ENCODE peak calls at places on chromosomes 3 and 15, in four cellular contexts. O is H9, W is mesenchymal stem cell, A is IMR-90. F is an unnamed sample.

GRCh38 chr3:197701851-197702250 is 34.9 kb downstream of the RUBCN start:
- DNase-seq in O (no peak), W (no peak), A (no peak), F (no peak)

GRCh38 chr3:128362026-128362965 is 104.4 kb downstream of the DNAJB8 start:
- DNase-seq in O (no peak), W (no peak), A (no peak), F (no peak)

GRCh38 chr3:197398301-197398878 is 100.0 kb upstream of the DLG1 start:
- DNase-seq in O (no peak), W (no peak), A (no peak), F (no peak)

GRCh38 chr3:174620138-174620537 is 239.0 kb upstream of the NAALADL2 start:
- DNase-seq in O (no peak), W (no peak), A (no peak), F (no peak)

GRCh38 chr15:58898150-58898680 is 35.3 kb downstream of the SLTM start:
- DNase-seq in O (no peak), W (no peak), A (no peak), F (no peak)

GRCh38 chr15:73125219-73125618 is 73.0 kb downstream of the NEO1 start:
- DNase-seq in O (no peak), W (peak; percentile 71), A (peak; percentile 35), F (no peak)

GRCh38 chr3:48524970-48525369 is 21.0 kb upstream of the SHISA5 start:
- DNase-seq in O (no peak), W (no peak), A (no peak), F (no peak)

GRCh38 chr3:36025232-36025631 is 355.1 kb upstream of the STAC start:
- DNase-seq in O (no peak), W (no peak), A (no peak), F (no peak)

GRCh38 chr3:46296826-46297225 is 54.6 kb downstream of the CCR3 start:
- DNase-seq in O (no peak), W (no peak), A (no peak), F (no peak)

GRCh38 chr15:40693904-40694705 is 869 bp upstream of the RAD51 start:
- DNase-seq in O (no peak), W (no peak), A (no peak), F (no peak)

GRCh38 chr3:46946856-46947544 is 29.5 kb downstream of the CCDC12 start:
- DNase-seq in O (no peak), W (peak; percentile 83), A (peak; percentile 31), F (no peak)

GRCh38 chr3:119018690-119019463 is 15.8 kb downstream of the IGSF11 start:
- DNase-seq in O (no peak), W (no peak), A (no peak), F (no peak)

GRCh38 chr3:42159706-42160472 is 68.7 kb downstream of the TRAK1 start:
- DNase-seq in O (peak; percentile 97), W (peak; percentile 34), A (no peak), F (peak; percentile 51)

GRCh38 chr15:75229191-75230015 is 27.7 kb downstream of the C15orf39 start:
- DNase-seq in O (no peak), W (peak; percentile 38), A (peak; percentile 22), F (no peak)

GRCh38 chr3:117761992-117762944 is 1052.7 kb downstream of the TUSC7 start:
- DNase-seq in O (no peak), W (no peak), A (no peak), F (no peak)

GRCh38 chr15:90519688-90520087 is 10.0 kb upstream of the CRTC3 start:
- DNase-seq in O (no peak), W (no peak), A (peak; percentile 84), F (no peak)

DNA sequence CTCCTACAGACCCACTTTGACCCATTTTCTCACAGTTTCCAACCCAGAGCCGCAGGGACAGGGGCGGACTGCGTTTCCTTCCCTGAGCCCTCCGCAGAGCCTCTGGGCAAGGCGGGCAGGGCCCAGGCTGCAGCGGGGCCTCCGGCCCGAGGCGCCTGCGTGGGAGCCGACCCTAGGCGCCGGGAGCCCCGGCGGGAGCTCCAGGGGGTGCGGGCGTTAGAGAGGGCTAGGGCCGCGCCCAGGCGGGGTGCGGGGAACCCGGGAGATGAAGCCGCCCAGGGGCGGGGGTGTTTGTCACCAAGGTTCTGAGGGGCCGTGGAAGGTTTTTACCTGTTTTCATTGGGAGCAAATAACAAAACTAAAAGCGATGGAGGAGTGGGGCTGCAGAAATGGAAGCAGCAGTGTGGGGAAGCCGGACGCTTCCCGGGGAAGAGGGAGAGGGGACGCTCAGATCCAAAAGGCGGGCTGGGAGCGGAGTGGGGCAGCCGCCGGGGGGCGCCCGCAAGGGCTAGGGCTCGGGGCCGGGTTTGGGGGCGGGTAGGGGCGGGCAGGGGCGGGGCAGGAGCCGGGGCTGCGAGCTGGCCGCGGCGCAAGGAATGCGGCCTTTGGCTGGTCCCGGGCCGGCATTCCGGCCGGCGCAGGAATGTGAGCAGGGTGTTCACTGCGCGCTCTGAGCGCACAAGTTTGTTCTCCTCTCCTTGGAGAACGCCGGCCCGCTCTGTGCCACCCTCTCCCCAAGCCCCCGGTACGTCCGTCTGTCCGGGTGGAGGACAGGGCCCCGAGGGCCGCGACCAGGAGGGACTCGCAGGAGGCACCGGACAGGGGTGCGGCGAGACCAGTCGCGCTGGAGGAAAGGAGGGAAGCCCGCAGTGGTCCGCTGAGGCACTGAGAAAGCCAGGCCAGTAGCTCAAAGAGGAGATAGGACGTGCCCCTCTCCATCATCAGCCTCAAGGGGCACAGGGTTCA is 61.1 kb downstream of the AMOTL2 start:
- DNase-seq in O (peak; percentile 88), W (peak; percentile 72), A (peak; percentile 76), F (peak; percentile 68)
- H2BK120ac ChIP-seq in O (peak overlapping the region; percentile 56), W (peak overlapping the region; percentile 69), A (peak overlapping the region; percentile 98), F (peak overlapping the region; percentile 87)

GRCh38 chr3:55090746-55091145 is 162.9 kb upstream of the LRTM1 start:
- DNase-seq in O (no peak), W (no peak), A (no peak), F (no peak)
- H4K91ac ChIP-seq in O (no peak overlapping the region), W (no peak overlapping the region), A (no peak overlapping the region), F (no peak overlapping the region)

GRCh38 chr15:20351448-20351961 is 190.1 kb downstream of the GOLGA6L6 start:
- DNase-seq in O (peak; percentile 28), W (no peak), A (no peak), F (no peak)
- H3K9me3 ChIP-seq in O (peaks cover 100% of the 10 kb centered on the region), W (peaks cover 5% of the 10 kb centered on the region), A (peaks cover 79% of the 10 kb centered on the region), F (peaks cover 31% of the 10 kb centered on the region)

DNA sequence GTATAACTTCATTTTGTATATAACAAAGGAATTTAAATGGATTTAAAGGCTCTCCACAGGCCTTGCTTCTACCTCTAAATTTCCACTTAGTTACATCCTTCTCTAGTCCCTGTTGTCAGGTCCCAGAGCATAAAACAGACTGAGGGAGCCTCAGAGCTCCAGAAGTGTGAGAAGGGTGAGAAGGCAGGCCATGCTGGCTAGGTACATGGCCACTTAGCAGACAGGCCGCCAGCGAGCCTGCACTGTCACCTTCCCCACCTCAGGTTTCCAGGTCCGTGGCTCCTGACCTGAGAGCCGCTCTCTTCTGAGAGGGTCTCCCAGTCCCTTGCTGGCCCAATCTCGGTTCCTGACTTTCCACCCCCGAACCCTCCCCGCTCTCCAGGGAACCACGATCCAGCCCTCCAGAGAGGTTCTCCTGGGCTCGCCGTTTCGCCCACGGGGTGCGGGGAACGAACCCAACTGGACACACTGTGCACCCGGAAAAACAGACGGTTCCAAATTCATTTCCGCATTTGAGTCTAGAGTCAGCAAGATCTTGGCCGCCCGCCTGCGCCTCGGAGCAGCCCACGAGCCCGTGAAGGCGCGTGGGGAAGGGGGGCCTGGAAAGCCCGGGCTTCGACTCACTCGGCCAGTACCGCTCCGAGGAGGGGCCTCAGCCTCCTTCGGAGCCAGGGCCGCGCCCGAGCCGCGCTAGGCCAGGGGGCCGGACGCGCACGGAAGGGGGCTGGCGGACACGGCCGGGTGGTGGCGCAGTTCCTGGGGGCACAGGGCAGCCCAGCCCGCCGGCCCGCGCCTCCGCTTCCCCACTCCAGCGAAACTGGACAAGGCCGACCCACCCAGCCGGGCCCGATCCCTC is 16.7 kb upstream of the SOX2 start:
- DNase-seq in O (peak; percentile 70), W (no peak), A (no peak), F (no peak)
- H2BK120ac ChIP-seq in O (no peak overlapping the region), W (no peak overlapping the region), A (no peak overlapping the region), F (peak overlapping the region; percentile 51)

GRCh38 chr3:124887177-124887995 is at the start of gene ITGB5:
- DNase-seq in O (peak; percentile 67), W (peak; percentile 88), A (peak; percentile 63), F (peak; percentile 80)

GRCh38 chr3:124886168-124887051 is 755 bp downstream of the ITGB5 start:
- DNase-seq in O (peak; percentile 75), W (peak; percentile 71), A (peak; percentile 38), F (peak; percentile 43)

GRCh38 chr3:124887996-124888298 is 782 bp upstream of the ITGB5 start:
- DNase-seq in O (no peak), W (no peak), A (no peak), F (no peak)

GRCh38 chr3:124883766-124884473 is 3.2 kb downstream of the ITGB5 start:
- DNase-seq in O (no peak), W (peak; percentile 59), A (peak; percentile 65), F (peak; percentile 36)

GRCh38 chr3:124885466-124886167 is 1.5 kb downstream of the ITGB5 start:
- DNase-seq in O (peak; percentile 51), W (peak; percentile 56), A (no peak), F (peak; percentile 26)
- H4K91ac ChIP-seq in O (no peak overlapping the region), W (peak overlapping the region; percentile 90), A (peak overlapping the region; percentile 67), F (no peak overlapping the region)

DNA sequence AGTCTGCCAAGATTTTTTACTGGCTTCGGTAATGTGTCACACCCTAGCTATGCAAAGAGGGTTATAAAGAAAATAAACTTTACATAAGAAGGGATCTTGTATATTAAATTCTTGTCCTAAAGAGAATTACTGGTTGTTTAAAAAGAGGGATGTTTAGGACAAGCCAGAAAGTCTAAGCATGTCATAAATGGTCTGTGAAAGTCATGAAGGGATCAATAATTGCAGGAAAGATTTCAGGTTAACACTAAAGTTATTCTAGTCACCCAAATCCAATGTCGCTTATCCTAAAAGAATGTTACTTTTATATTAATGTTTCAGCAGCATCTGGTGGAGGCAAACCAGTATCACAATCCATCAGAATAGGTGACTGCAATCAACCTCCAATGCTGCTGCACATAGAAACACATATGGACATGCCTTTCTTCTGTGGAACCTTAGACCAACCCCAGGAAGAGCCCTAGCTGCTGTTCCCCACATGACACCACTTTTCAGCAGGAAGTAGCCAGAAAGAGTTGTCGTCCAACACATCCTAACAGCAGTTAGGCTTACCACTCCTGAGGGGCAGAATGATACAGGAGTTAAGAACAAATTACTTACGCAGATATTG is 62.8 kb upstream of the GK5 start:
- DNase-seq in O (no peak), W (no peak), A (no peak), F (peak; percentile 9)
- H3K9me3 ChIP-seq in O (peaks cover 26% of the 10 kb centered on the region), W (peaks cover 18% of the 10 kb centered on the region), A (peaks cover 13% of the 10 kb centered on the region), F (peaks cover 30% of the 10 kb centered on the region)

F was measured in neuronal stem cell.